ENCODE peak calls at places on chromosome 17, in six cellular contexts. M is HFF-Myc, J is HFFc6, G is lung, L is T-helper 17 cell, O is body of pancreas. Y is an unnamed sample.
A peak's percentile ranks its signal among the peaks of the same experiment; 100 is the strongest.

GRCh38 chr17:7130626-7131467 is 16.2 kb upstream of the ASGR2 start:
- DNase-seq in M (no peak), J (no peak), G (no peak), L (no peak), O (no peak), Y (no peak)

GRCh38 chr17:35898283-35899070 is 18.3 kb upstream of the CCL5 start:
- DNase-seq in M (no peak), J (no peak), G (peak; percentile 39), L (no peak), O (peak; percentile 61), Y (no peak)

GRCh38 chr17:45431531-45432404 is 902 bp downstream of the ARHGAP27 start:
- DNase-seq in M (no peak), J (peak; percentile 35), G (peak; percentile 91), L (peak; percentile 51), O (peak; percentile 50), Y (peak; percentile 96)

GRCh38 chr17:61389670-61390478 is 9.8 kb upstream of the TBX2 start:
- DNase-seq in M (no peak), J (no peak), G (no peak), L (peak; percentile 48), O (peak; percentile 41), Y (peak; percentile 83)

GRCh38 chr17:1875597-1875996 is 45.8 kb downstream of the RPA1 start:
- DNase-seq in M (no peak), J (no peak), G (no peak), L (no peak), O (no peak), Y (no peak)

GRCh38 chr17:36755586-36755985 is 154.2 kb downstream of the MRM1 start:
- DNase-seq in M (no peak), J (no peak), G (peak; percentile 31), L (peak; percentile 38), O (no peak), Y (peak; percentile 77)

GRCh38 chr17:6470751-6471521 is 26.7 kb downstream of the PIMREG start:
- DNase-seq in M (no peak), J (no peak), G (no peak), L (no peak), O (no peak), Y (no peak)

GRCh38 chr17:71505200-71505599 is 615.6 kb upstream of the SOX9 start:
- DNase-seq in M (no peak), J (peak; percentile 74), G (no peak), L (no peak), O (no peak), Y (no peak)

GRCh38 chr17:81995463-81996231 is 18.2 kb downstream of the ASPSCR1 start:
- DNase-seq in M (no peak), J (no peak), G (no peak), L (no peak), O (no peak), Y (peak; percentile 58)

GRCh38 chr17:26774291-26775218 is 519.4 kb upstream of the WSB1 start:
- DNase-seq in M (no peak), J (no peak), G (no peak), L (no peak), O (no peak), Y (no peak)

GRCh38 chr17:66165537-66166123 is 26.3 kb downstream of the CEP112 start:
- DNase-seq in M (peak; percentile 33), J (peak; percentile 66), G (no peak), L (no peak), O (no peak), Y (no peak)

GRCh38 chr17:80908206-80908605 is 83.4 kb upstream of the CHMP6 start:
- DNase-seq in M (no peak), J (no peak), G (no peak), L (no peak), O (no peak), Y (no peak)

GRCh38 chr17:61196302-61196704 is 203.3 kb upstream of the TBX2 start:
- DNase-seq in M (peak; percentile 45), J (no peak), G (no peak), L (no peak), O (no peak), Y (no peak)

GRCh38 chr17:12927541-12928425 is 90.0 kb downstream of the ELAC2 start:
- DNase-seq in M (no peak), J (no peak), G (no peak), L (no peak), O (no peak), Y (no peak)

GRCh38 chr17:46942441-46943217 is 19.7 kb downstream of the GOSR2 start:
- DNase-seq in M (peak; percentile 56), J (peak; percentile 59), G (peak; percentile 58), L (peak; percentile 26), O (peak; percentile 70), Y (peak; percentile 87)

GRCh38 chr17:37702605-37703004 is 42.3 kb downstream of the HNF1B start:
- DNase-seq in M (peak; percentile 52), J (peak; percentile 56), G (no peak), L (no peak), O (no peak), Y (no peak)

GRCh38 chr17:546456-546855 is 168.2 kb downstream of the VPS53 start:
- DNase-seq in M (no peak), J (no peak), G (no peak), L (no peak), O (no peak), Y (no peak)

GRCh38 chr17:81500026-81500425 is 12.6 kb downstream of the ACTG1 start:
- DNase-seq in M (no peak), J (no peak), G (no peak), L (no peak), O (no peak), Y (no peak)

GRCh38 chr17:76384987-76385891 is 830 bp downstream of the SPHK1 start:
- DNase-seq in M (no peak), J (peak; percentile 70), G (no peak), L (no peak), O (no peak), Y (peak; percentile 44)

Y was measured in WTC11.